ENCODE peak calls at places on chromosome 3, in seven cellular contexts. K is M059J; P is nephron progenitor cell; D is left cardiac atrium; N is activated CD4-positive, CD25-positive, alpha-beta regulatory T cell; F is activated naive CD8-positive, alpha-beta T cell treated with anti-CD3 and anti-CD28 coated beads, Interleukin-2, amount 50 U/mL, for 24 hours; H is GM19239. W is an unnamed sample.

GRCh38 chr3:133892546-133893231 is 3.0 kb downstream of the RAB6B start:
- DNase-seq in F (no peak), K (no peak), P (no peak), D (peak), H (no peak), N (no peak), W (peak)

GRCh38 chr3:82353281-82354171 is 592.1 kb upstream of the GBE1 start:
- DNase-seq in K (peak), N (no peak), H (no peak), F (no peak), D (peak), P (no peak), W (peak)

GRCh38 chr3:66949898-66950297 is 48.2 kb upstream of the KBTBD8 start:
- DNase-seq in P (no peak), D (no peak), N (no peak), F (no peak), H (no peak), K (no peak), W (no peak)

GRCh38 chr3:52805270-52806039 is 10.9 kb downstream of the ITIH3 start:
- DNase-seq in H (no peak), D (no peak), K (no peak), N (no peak), F (no peak), P (no peak), W (no peak)

GRCh38 chr3:24751020-24751419 is 256.4 kb upstream of the THRB start:
- DNase-seq in D (no peak), N (no peak), K (no peak), F (no peak), P (no peak), H (no peak), W (no peak)

GRCh38 chr3:148992027-148992634 is 791 bp downstream of the GYG1 start:
- DNase-seq in P (peak), D (peak), K (peak), F (peak), H (no peak), N (peak), W (peak)

GRCh38 chr3:194257030-194257657 is 94.0 kb downstream of the CPN2 start:
- DNase-seq in K (peak), F (no peak), P (no peak), H (no peak), N (no peak), D (no peak), W (no peak)

GRCh38 chr3:111112913-111113312 is 41.3 kb downstream of the NECTIN3 start:
- DNase-seq in F (no peak), H (no peak), K (peak), N (no peak), D (no peak), P (no peak), W (no peak)

GRCh38 chr3:28840976-28841376 is 439.9 kb upstream of the RBMS3 start:
- DNase-seq in F (peak), D (no peak), H (no peak), K (peak), P (no peak), N (no peak), W (no peak)

GRCh38 chr3:36525115-36525711 is 144.9 kb downstream of the STAC start:
- DNase-seq in F (no peak), N (no peak), K (peak), D (no peak), H (no peak), P (no peak), W (no peak)

GRCh38 chr3:30810617-30811016 is 83.8 kb downstream of the GADL1 start:
- DNase-seq in D (peak), F (no peak), P (no peak), K (no peak), H (no peak), N (no peak), W (peak)

GRCh38 chr3:23889950-23890349 is 26.8 kb downstream of the NKIRAS1 start:
- DNase-seq in F (no peak), N (no peak), D (no peak), P (no peak), H (no peak), K (no peak), W (no peak)

GRCh38 chr3:177300842-177301241 is 103.6 kb upstream of the TBL1XR1 start:
- DNase-seq in P (no peak), K (no peak), H (no peak), N (no peak), D (no peak), F (no peak), W (no peak)

GRCh38 chr3:152738656-152739055 is 96.3 kb upstream of the P2RY1 start:
- DNase-seq in K (peak), F (no peak), N (no peak), D (no peak), P (no peak), H (no peak), W (no peak)

GRCh38 chr3:52444860-52445793 is at the start of gene SEMA3G:
- DNase-seq in D (peak), K (peak), H (peak), F (peak), N (peak), P (peak), W (peak)

GRCh38 chr3:35537265-35537664 is 102.1 kb upstream of the ARPP21 start:
- DNase-seq in P (no peak), H (no peak), F (no peak), D (no peak), N (no peak), K (no peak), W (no peak)

GRCh38 chr3:194487289-194488006 is 646 bp upstream of the ATP13A3 start:
- DNase-seq in F (peak), P (no peak), N (no peak), D (peak), H (no peak), K (peak), W (peak)

GRCh38 chr3:14862661-14863230 is 44.0 kb downstream of the FGD5 start:
- DNase-seq in K (no peak), P (no peak), N (no peak), H (no peak), D (peak), F (no peak), W (peak)

GRCh38 chr3:43423142-43423541 is 136.8 kb downstream of the SNRK start:
- DNase-seq in D (peak), F (no peak), H (no peak), P (no peak), N (no peak), K (peak), W (peak)

GRCh38 chr3:183278479-183279088 is 25.5 kb downstream of the B3GNT5 start:
- DNase-seq in N (no peak), P (no peak), H (no peak), K (peak), D (no peak), F (no peak), W (no peak)

GRCh38 chr3:114093001-114093350 is 36.4 kb downstream of the QTRT2 start:
- DNase-seq in N (no peak), D (no peak), K (no peak), P (no peak), F (no peak), H (no peak), W (no peak)

GRCh38 chr3:4426782-4427344 is 40.2 kb downstream of the SUMF1 start:
- DNase-seq in F (no peak), N (no peak), P (peak), K (peak), H (no peak), D (no peak), W (no peak)

GRCh38 chr3:179071161-179071568 is 444 bp downstream of the ZMAT3 start:
- DNase-seq in K (peak), N (no peak), H (no peak), P (no peak), F (peak), D (no peak), W (no peak)

GRCh38 chr3:57958642-57959406 is 49.4 kb upstream of the FLNB start:
- DNase-seq in F (no peak), K (peak), D (peak), N (no peak), H (no peak), P (no peak), W (peak)

GRCh38 chr3:78476076-78476475 is 1291.7 kb downstream of the ROBO1 start:
- DNase-seq in H (no peak), K (no peak), N (no peak), P (no peak), F (no peak), D (no peak), W (no peak)

GRCh38 chr3:195188530-195188917 is 82.4 kb downstream of the XXYLT1 start:
- DNase-seq in K (no peak), N (no peak), D (no peak), F (no peak), P (no peak), H (no peak), W (no peak)

GRCh38 chr3:138875754-138876664 is 41.3 kb upstream of the PIK3CB start:
- DNase-seq in K (no peak), P (no peak), N (no peak), F (no peak), H (no peak), D (no peak), W (no peak)

GRCh38 chr3:132790806-132791205 is 68.6 kb upstream of the NPHP3 start:
- DNase-seq in P (no peak), D (no peak), K (no peak), F (no peak), H (no peak), N (no peak), W (no peak)

GRCh38 chr3:55042591-55042990 is 114.7 kb upstream of the LRTM1 start:
- DNase-seq in H (no peak), D (no peak), P (no peak), K (peak), F (no peak), N (no peak), W (no peak)

GRCh38 chr3:15542641-15543040 is 21.1 kb upstream of the COLQ start:
- DNase-seq in P (no peak), N (no peak), K (no peak), D (peak), H (no peak), F (no peak), W (no peak)

GRCh38 chr3:132344666-132345280 is 27.6 kb downstream of the ACP3 start:
- DNase-seq in H (no peak), D (no peak), P (no peak), K (peak), N (no peak), F (no peak), W (no peak)

GRCh38 chr3:15010664-15011063 is 54.5 kb downstream of the MRPS25 start:
- DNase-seq in H (no peak), F (no peak), K (no peak), N (no peak), D (no peak), P (no peak), W (no peak)